ENCODE peak calls at places on chromosome 4, in nine cellular contexts. One of them, this sample, is unnamed.

GRCh38 chr4:88709989-88710388 is 12.4 kb upstream of the NAP1L5 start:
- DNase-seq in naive thymus-derived CD4-positive, alpha-beta T cell: no peak
- DNase-seq in GM12878: no peak
- DNase-seq in transverse colon: no peak
- DNase-seq in iPS DF 6.9: no peak
- DNase-seq in osteoblast: no peak
- DNase-seq in ovary: no peak
- DNase-seq in neuronal stem cell: no peak
- DNase-seq in CD4-positive, CD25-positive, alpha-beta regulatory T cell: no peak
- DNase-seq in this sample: no peak

GRCh38 chr4:154626793-154627484 is 14.5 kb upstream of the FGG start:
- DNase-seq in naive thymus-derived CD4-positive, alpha-beta T cell: peak
- DNase-seq in GM12878: no peak
- DNase-seq in transverse colon: peak
- DNase-seq in iPS DF 6.9: peak
- DNase-seq in osteoblast: peak
- DNase-seq in ovary: peak
- DNase-seq in neuronal stem cell: peak
- DNase-seq in CD4-positive, CD25-positive, alpha-beta regulatory T cell: no peak
- DNase-seq in this sample: no peak

GRCh38 chr4:124167602-124168001 is 544.9 kb downstream of the ANKRD50 start:
- DNase-seq in naive thymus-derived CD4-positive, alpha-beta T cell: no peak
- DNase-seq in GM12878: no peak
- DNase-seq in transverse colon: no peak
- DNase-seq in iPS DF 6.9: no peak
- DNase-seq in osteoblast: peak
- DNase-seq in ovary: no peak
- DNase-seq in neuronal stem cell: no peak
- DNase-seq in CD4-positive, CD25-positive, alpha-beta regulatory T cell: no peak
- DNase-seq in this sample: no peak

GRCh38 chr4:102343964-102344519 is 1.2 kb downstream of the SLC39A8 start:
- DNase-seq in naive thymus-derived CD4-positive, alpha-beta T cell: no peak
- DNase-seq in GM12878: peak
- DNase-seq in transverse colon: no peak
- DNase-seq in iPS DF 6.9: no peak
- DNase-seq in osteoblast: no peak
- DNase-seq in ovary: no peak
- DNase-seq in neuronal stem cell: peak
- DNase-seq in CD4-positive, CD25-positive, alpha-beta regulatory T cell: no peak
- DNase-seq in this sample: no peak

GRCh38 chr4:77911091-77911490 is 48.5 kb downstream of the MRPL1 start:
- DNase-seq in naive thymus-derived CD4-positive, alpha-beta T cell: no peak
- DNase-seq in GM12878: no peak
- DNase-seq in transverse colon: no peak
- DNase-seq in iPS DF 6.9: no peak
- DNase-seq in osteoblast: no peak
- DNase-seq in ovary: no peak
- DNase-seq in neuronal stem cell: no peak
- DNase-seq in CD4-positive, CD25-positive, alpha-beta regulatory T cell: no peak
- DNase-seq in this sample: no peak

GRCh38 chr4:8912089-8912455 is 40.4 kb upstream of the HMX1 start:
- DNase-seq in naive thymus-derived CD4-positive, alpha-beta T cell: peak
- DNase-seq in GM12878: no peak
- DNase-seq in transverse colon: no peak
- DNase-seq in iPS DF 6.9: no peak
- DNase-seq in osteoblast: peak
- DNase-seq in ovary: no peak
- DNase-seq in neuronal stem cell: no peak
- DNase-seq in CD4-positive, CD25-positive, alpha-beta regulatory T cell: no peak
- DNase-seq in this sample: no peak

GRCh38 chr4:143082698-143083097 is 102.0 kb upstream of the USP38 start:
- DNase-seq in naive thymus-derived CD4-positive, alpha-beta T cell: no peak
- DNase-seq in GM12878: no peak
- DNase-seq in transverse colon: no peak
- DNase-seq in iPS DF 6.9: no peak
- DNase-seq in osteoblast: no peak
- DNase-seq in ovary: no peak
- DNase-seq in neuronal stem cell: no peak
- DNase-seq in CD4-positive, CD25-positive, alpha-beta regulatory T cell: no peak
- DNase-seq in this sample: no peak

GRCh38 chr4:43146198-43146597 is 253.7 kb downstream of the GRXCR1 start:
- DNase-seq in naive thymus-derived CD4-positive, alpha-beta T cell: no peak
- DNase-seq in GM12878: no peak
- DNase-seq in transverse colon: no peak
- DNase-seq in iPS DF 6.9: no peak
- DNase-seq in osteoblast: no peak
- DNase-seq in ovary: no peak
- DNase-seq in neuronal stem cell: no peak
- DNase-seq in CD4-positive, CD25-positive, alpha-beta regulatory T cell: no peak
- DNase-seq in this sample: no peak

GRCh38 chr4:6324999-6325790 is 55.5 kb downstream of the WFS1 start:
- DNase-seq in naive thymus-derived CD4-positive, alpha-beta T cell: no peak
- DNase-seq in GM12878: no peak
- DNase-seq in transverse colon: peak
- DNase-seq in iPS DF 6.9: no peak
- DNase-seq in osteoblast: no peak
- DNase-seq in ovary: no peak
- DNase-seq in neuronal stem cell: no peak
- DNase-seq in CD4-positive, CD25-positive, alpha-beta regulatory T cell: no peak
- DNase-seq in this sample: no peak

GRCh38 chr4:7623468-7623867 is 188.7 kb upstream of the PSAPL1 start:
- DNase-seq in naive thymus-derived CD4-positive, alpha-beta T cell: no peak
- DNase-seq in GM12878: no peak
- DNase-seq in transverse colon: no peak
- DNase-seq in iPS DF 6.9: no peak
- DNase-seq in osteoblast: peak
- DNase-seq in ovary: no peak
- DNase-seq in neuronal stem cell: no peak
- DNase-seq in CD4-positive, CD25-positive, alpha-beta regulatory T cell: no peak
- DNase-seq in this sample: no peak

GRCh38 chr4:139015948-139016451 is 419 bp downstream of the NOCT start:
- DNase-seq in naive thymus-derived CD4-positive, alpha-beta T cell: no peak
- DNase-seq in GM12878: no peak
- DNase-seq in transverse colon: peak
- DNase-seq in iPS DF 6.9: no peak
- DNase-seq in osteoblast: peak
- DNase-seq in ovary: no peak
- DNase-seq in neuronal stem cell: no peak
- DNase-seq in CD4-positive, CD25-positive, alpha-beta regulatory T cell: no peak
- DNase-seq in this sample: peak

DNA sequence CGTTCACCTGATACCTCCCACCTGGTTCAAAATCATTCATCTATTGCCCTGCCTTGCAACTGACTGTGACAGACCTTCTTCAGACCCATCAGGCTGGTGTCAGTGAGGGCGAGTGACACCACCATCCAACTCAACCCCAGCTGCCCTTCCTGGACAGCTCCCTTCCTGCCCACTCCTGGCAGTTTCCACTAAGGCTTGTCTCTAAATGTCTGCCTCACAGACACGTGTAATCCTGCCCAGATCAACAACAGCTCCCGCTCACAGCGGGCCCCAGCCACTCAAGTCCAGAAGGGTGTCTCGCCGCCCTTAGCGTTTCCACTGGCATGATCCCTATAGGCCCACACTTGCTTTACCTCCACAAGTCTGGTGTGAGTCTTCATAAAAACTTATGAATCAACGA is 28.9 kb downstream of the ACSL1 start:
- DNase-seq in naive thymus-derived CD4-positive, alpha-beta T cell: no peak
- DNase-seq in GM12878: no peak
- DNase-seq in transverse colon: no peak
- DNase-seq in iPS DF 6.9: no peak
- DNase-seq in osteoblast: no peak
- DNase-seq in ovary: no peak
- DNase-seq in neuronal stem cell: no peak
- DNase-seq in CD4-positive, CD25-positive, alpha-beta regulatory T cell: no peak
- DNase-seq in this sample: no peak
- H3K27ac ChIP-seq in naive thymus-derived CD4-positive, alpha-beta T cell: no peak
- H3K27ac ChIP-seq in GM12878: no peak
- H3K27ac ChIP-seq in transverse colon: no peak
- H3K27ac ChIP-seq in iPS DF 6.9: no peak
- H3K27ac ChIP-seq in osteoblast: no peak
- H3K27ac ChIP-seq in ovary: no peak
- H3K27ac ChIP-seq in neuronal stem cell: no peak
- H3K27ac ChIP-seq in CD4-positive, CD25-positive, alpha-beta regulatory T cell: no peak
- H3K27ac ChIP-seq in this sample: no peak

DNA sequence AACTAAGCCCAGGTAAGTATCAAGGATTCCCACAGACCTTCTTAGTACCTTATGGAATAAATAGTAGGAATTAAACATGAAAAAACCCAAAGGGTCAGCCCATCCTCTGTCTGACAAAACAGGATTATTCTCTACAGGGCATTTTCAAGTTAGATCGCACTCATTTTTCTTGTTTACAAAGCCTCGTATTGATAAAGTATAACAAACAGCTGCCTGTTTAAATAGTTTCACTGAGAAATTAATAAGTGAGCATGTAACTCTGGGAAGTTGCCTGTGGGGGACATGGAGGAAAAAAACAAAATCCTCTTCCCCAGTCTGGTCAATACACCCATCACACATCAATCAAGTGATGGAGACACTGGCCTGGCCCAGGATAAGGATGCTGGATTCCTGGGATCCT is 48.5 kb downstream of the MAML3 start:
- DNase-seq in naive thymus-derived CD4-positive, alpha-beta T cell: no peak
- DNase-seq in GM12878: no peak
- DNase-seq in transverse colon: no peak
- DNase-seq in iPS DF 6.9: no peak
- DNase-seq in osteoblast: no peak
- DNase-seq in ovary: no peak
- DNase-seq in neuronal stem cell: no peak
- DNase-seq in CD4-positive, CD25-positive, alpha-beta regulatory T cell: no peak
- DNase-seq in this sample: no peak
- H3K27ac ChIP-seq in naive thymus-derived CD4-positive, alpha-beta T cell: no peak
- H3K27ac ChIP-seq in GM12878: no peak
- H3K27ac ChIP-seq in transverse colon: no peak
- H3K27ac ChIP-seq in iPS DF 6.9: no peak
- H3K27ac ChIP-seq in osteoblast: no peak
- H3K27ac ChIP-seq in ovary: no peak
- H3K27ac ChIP-seq in neuronal stem cell: no peak
- H3K27ac ChIP-seq in CD4-positive, CD25-positive, alpha-beta regulatory T cell: no peak
- H3K27ac ChIP-seq in this sample: no peak

GRCh38 chr4:53783208-53783859 is 192.0 kb upstream of the LNX1 start:
- DNase-seq in naive thymus-derived CD4-positive, alpha-beta T cell: no peak
- DNase-seq in GM12878: no peak
- DNase-seq in transverse colon: no peak
- DNase-seq in iPS DF 6.9: no peak
- DNase-seq in osteoblast: no peak
- DNase-seq in ovary: no peak
- DNase-seq in neuronal stem cell: no peak
- DNase-seq in CD4-positive, CD25-positive, alpha-beta regulatory T cell: no peak
- DNase-seq in this sample: no peak

GRCh38 chr4:53784112-53784511 is 192.8 kb upstream of the LNX1 start:
- DNase-seq in naive thymus-derived CD4-positive, alpha-beta T cell: no peak
- DNase-seq in GM12878: no peak
- DNase-seq in transverse colon: no peak
- DNase-seq in iPS DF 6.9: no peak
- DNase-seq in osteoblast: no peak
- DNase-seq in ovary: no peak
- DNase-seq in neuronal stem cell: no peak
- DNase-seq in CD4-positive, CD25-positive, alpha-beta regulatory T cell: no peak
- DNase-seq in this sample: no peak

GRCh38 chr4:53781614-53782467 is 190.6 kb upstream of the LNX1 start:
- DNase-seq in naive thymus-derived CD4-positive, alpha-beta T cell: no peak
- DNase-seq in GM12878: no peak
- DNase-seq in transverse colon: no peak
- DNase-seq in iPS DF 6.9: no peak
- DNase-seq in osteoblast: no peak
- DNase-seq in ovary: no peak
- DNase-seq in neuronal stem cell: no peak
- DNase-seq in CD4-positive, CD25-positive, alpha-beta regulatory T cell: no peak
- DNase-seq in this sample: no peak

GRCh38 chr4:53780736-53781400 is 189.6 kb upstream of the LNX1 start:
- DNase-seq in naive thymus-derived CD4-positive, alpha-beta T cell: no peak
- DNase-seq in GM12878: no peak
- DNase-seq in transverse colon: no peak
- DNase-seq in iPS DF 6.9: no peak
- DNase-seq in osteoblast: no peak
- DNase-seq in ovary: no peak
- DNase-seq in neuronal stem cell: no peak
- DNase-seq in CD4-positive, CD25-positive, alpha-beta regulatory T cell: no peak
- DNase-seq in this sample: no peak

DNA sequence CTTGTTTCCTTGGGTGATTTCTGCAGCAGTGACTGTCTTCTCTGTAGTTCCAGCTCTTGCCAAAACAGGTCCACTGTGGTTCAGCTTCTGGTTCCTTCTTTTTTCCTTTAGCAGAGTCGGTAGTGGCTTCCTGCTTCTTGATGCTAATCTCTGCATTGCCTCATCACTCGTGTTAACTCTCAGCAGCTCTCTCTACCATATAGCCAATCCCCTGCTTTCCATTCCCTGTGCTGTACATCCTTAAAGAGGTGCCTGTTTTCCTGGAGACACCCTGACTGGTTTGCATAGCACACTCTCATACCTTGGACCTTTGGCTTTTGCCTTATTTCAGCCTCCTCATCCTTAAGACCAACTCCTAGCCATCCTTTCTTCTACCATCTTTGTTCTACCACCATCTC is 191.2 kb upstream of the LNX1 start:
- DNase-seq in naive thymus-derived CD4-positive, alpha-beta T cell: no peak
- DNase-seq in GM12878: no peak
- DNase-seq in transverse colon: no peak
- DNase-seq in iPS DF 6.9: no peak
- DNase-seq in osteoblast: peak
- DNase-seq in ovary: no peak
- DNase-seq in neuronal stem cell: no peak
- DNase-seq in CD4-positive, CD25-positive, alpha-beta regulatory T cell: no peak
- DNase-seq in this sample: no peak
- H3K27ac ChIP-seq in naive thymus-derived CD4-positive, alpha-beta T cell: no peak
- H3K27ac ChIP-seq in GM12878: no peak
- H3K27ac ChIP-seq in transverse colon: peak
- H3K27ac ChIP-seq in iPS DF 6.9: no peak
- H3K27ac ChIP-seq in osteoblast: no peak
- H3K27ac ChIP-seq in ovary: no peak
- H3K27ac ChIP-seq in neuronal stem cell: no peak
- H3K27ac ChIP-seq in CD4-positive, CD25-positive, alpha-beta regulatory T cell: no peak
- H3K27ac ChIP-seq in this sample: no peak

GRCh38 chr4:85761803-85762202 is 286.9 kb downstream of the ARHGAP24 start:
- DNase-seq in naive thymus-derived CD4-positive, alpha-beta T cell: no peak
- DNase-seq in GM12878: no peak
- DNase-seq in transverse colon: peak
- DNase-seq in iPS DF 6.9: no peak
- DNase-seq in osteoblast: no peak
- DNase-seq in ovary: no peak
- DNase-seq in neuronal stem cell: no peak
- DNase-seq in CD4-positive, CD25-positive, alpha-beta regulatory T cell: no peak
- DNase-seq in this sample: no peak
- H3K27ac ChIP-seq in naive thymus-derived CD4-positive, alpha-beta T cell: no peak
- H3K27ac ChIP-seq in GM12878: no peak
- H3K27ac ChIP-seq in transverse colon: peak
- H3K27ac ChIP-seq in iPS DF 6.9: no peak
- H3K27ac ChIP-seq in osteoblast: peak
- H3K27ac ChIP-seq in ovary: peak
- H3K27ac ChIP-seq in neuronal stem cell: no peak
- H3K27ac ChIP-seq in CD4-positive, CD25-positive, alpha-beta regulatory T cell: no peak
- H3K27ac ChIP-seq in this sample: no peak

GRCh38 chr4:108044951-108045686 is 55.4 kb downstream of the HADH start:
- DNase-seq in naive thymus-derived CD4-positive, alpha-beta T cell: no peak
- DNase-seq in GM12878: no peak
- DNase-seq in transverse colon: no peak
- DNase-seq in iPS DF 6.9: no peak
- DNase-seq in osteoblast: peak
- DNase-seq in ovary: no peak
- DNase-seq in neuronal stem cell: no peak
- DNase-seq in CD4-positive, CD25-positive, alpha-beta regulatory T cell: no peak
- DNase-seq in this sample: no peak
- H3K27ac ChIP-seq in naive thymus-derived CD4-positive, alpha-beta T cell: peak
- H3K27ac ChIP-seq in GM12878: no peak
- H3K27ac ChIP-seq in transverse colon: no peak
- H3K27ac ChIP-seq in iPS DF 6.9: no peak
- H3K27ac ChIP-seq in osteoblast: no peak
- H3K27ac ChIP-seq in ovary: no peak
- H3K27ac ChIP-seq in neuronal stem cell: no peak
- H3K27ac ChIP-seq in CD4-positive, CD25-positive, alpha-beta regulatory T cell: peak
- H3K27ac ChIP-seq in this sample: no peak

This sample was measured in CD4-positive, alpha-beta memory T cell.